ENCODE peak calls at places on chromosomes 4 and X, in nine cellular contexts. One of them, this sample, is unnamed.

GRCh38 chrX:151386838-151387459 is 10.1 kb upstream of the VMA21 start:
- DNase-seq in breast epithelium: no peak
- DNase-seq in colonic mucosa: no peak
- DNase-seq in tibial nerve: no peak
- DNase-seq in SJCRH30: peak
- DNase-seq in effector memory CD4-positive, alpha-beta T cell: no peak
- DNase-seq in kidney epithelial cell: no peak
- DNase-seq in psoas muscle: no peak
- DNase-seq in CD4-positive, alpha-beta memory T cell: no peak
- DNase-seq in this sample: no peak

GRCh38 chr4:110364911-110365520 is 110.9 kb upstream of the ENPEP start:
- DNase-seq in psoas muscle: no peak
- DNase-seq in effector memory CD4-positive, alpha-beta T cell: no peak
- DNase-seq in breast epithelium: no peak
- DNase-seq in CD4-positive, alpha-beta memory T cell: no peak
- DNase-seq in colonic mucosa: no peak
- DNase-seq in tibial nerve: no peak
- DNase-seq in SJCRH30: no peak
- DNase-seq in kidney epithelial cell: no peak
- DNase-seq in this sample: no peak

GRCh38 chr4:25662306-25662705 is 6.7 kb downstream of the SLC34A2 start:
- DNase-seq in colonic mucosa: no peak
- DNase-seq in kidney epithelial cell: no peak
- DNase-seq in SJCRH30: no peak
- DNase-seq in psoas muscle: no peak
- DNase-seq in breast epithelium: no peak
- DNase-seq in effector memory CD4-positive, alpha-beta T cell: no peak
- DNase-seq in CD4-positive, alpha-beta memory T cell: no peak
- DNase-seq in tibial nerve: no peak
- DNase-seq in this sample: no peak

GRCh38 chrX:51891821-51892551 is 1.4 kb upstream of the MAGED1 start:
- DNase-seq in CD4-positive, alpha-beta memory T cell: no peak
- DNase-seq in colonic mucosa: no peak
- DNase-seq in effector memory CD4-positive, alpha-beta T cell: no peak
- DNase-seq in kidney epithelial cell: no peak
- DNase-seq in breast epithelium: no peak
- DNase-seq in tibial nerve: peak
- DNase-seq in SJCRH30: peak
- DNase-seq in psoas muscle: peak
- DNase-seq in this sample: no peak

GRCh38 chrX:23782455-23782854 is 518 bp upstream of the SAT1 start:
- DNase-seq in breast epithelium: no peak
- DNase-seq in effector memory CD4-positive, alpha-beta T cell: no peak
- DNase-seq in psoas muscle: no peak
- DNase-seq in SJCRH30: no peak
- DNase-seq in colonic mucosa: no peak
- DNase-seq in kidney epithelial cell: no peak
- DNase-seq in tibial nerve: no peak
- DNase-seq in CD4-positive, alpha-beta memory T cell: no peak
- DNase-seq in this sample: peak

GRCh38 chrX:20409991-20410390 is 143.3 kb upstream of the RPS6KA3 start:
- DNase-seq in SJCRH30: no peak
- DNase-seq in tibial nerve: no peak
- DNase-seq in psoas muscle: no peak
- DNase-seq in CD4-positive, alpha-beta memory T cell: no peak
- DNase-seq in effector memory CD4-positive, alpha-beta T cell: no peak
- DNase-seq in breast epithelium: no peak
- DNase-seq in colonic mucosa: no peak
- DNase-seq in kidney epithelial cell: no peak
- DNase-seq in this sample: no peak

GRCh38 chr4:119589165-119589564 is 39.4 kb downstream of the PDE5A start:
- DNase-seq in CD4-positive, alpha-beta memory T cell: no peak
- DNase-seq in breast epithelium: no peak
- DNase-seq in colonic mucosa: no peak
- DNase-seq in SJCRH30: no peak
- DNase-seq in effector memory CD4-positive, alpha-beta T cell: no peak
- DNase-seq in psoas muscle: no peak
- DNase-seq in kidney epithelial cell: no peak
- DNase-seq in tibial nerve: no peak
- DNase-seq in this sample: no peak

GRCh38 chr4:76213415-76214268 is at the start of gene SCARB2:
- DNase-seq in SJCRH30: peak
- DNase-seq in colonic mucosa: peak
- DNase-seq in tibial nerve: peak
- DNase-seq in psoas muscle: peak
- DNase-seq in CD4-positive, alpha-beta memory T cell: peak
- DNase-seq in breast epithelium: peak
- DNase-seq in kidney epithelial cell: no peak
- DNase-seq in effector memory CD4-positive, alpha-beta T cell: peak
- DNase-seq in this sample: peak

GRCh38 chr4:37601527-37601926 is 84.6 kb downstream of the RELL1 start:
- DNase-seq in effector memory CD4-positive, alpha-beta T cell: no peak
- DNase-seq in CD4-positive, alpha-beta memory T cell: no peak
- DNase-seq in breast epithelium: no peak
- DNase-seq in tibial nerve: no peak
- DNase-seq in SJCRH30: no peak
- DNase-seq in colonic mucosa: peak
- DNase-seq in kidney epithelial cell: no peak
- DNase-seq in psoas muscle: no peak
- DNase-seq in this sample: peak

GRCh38 chr4:53573696-53574095 is 17.6 kb downstream of the LNX1 start:
- DNase-seq in psoas muscle: no peak
- DNase-seq in CD4-positive, alpha-beta memory T cell: no peak
- DNase-seq in kidney epithelial cell: no peak
- DNase-seq in SJCRH30: peak
- DNase-seq in tibial nerve: no peak
- DNase-seq in colonic mucosa: no peak
- DNase-seq in effector memory CD4-positive, alpha-beta T cell: no peak
- DNase-seq in breast epithelium: no peak
- DNase-seq in this sample: no peak

GRCh38 chr4:137510866-137511265 is 21.4 kb downstream of the PCDH18 start:
- DNase-seq in colonic mucosa: no peak
- DNase-seq in effector memory CD4-positive, alpha-beta T cell: no peak
- DNase-seq in breast epithelium: no peak
- DNase-seq in SJCRH30: peak
- DNase-seq in tibial nerve: no peak
- DNase-seq in psoas muscle: no peak
- DNase-seq in CD4-positive, alpha-beta memory T cell: no peak
- DNase-seq in kidney epithelial cell: peak
- DNase-seq in this sample: peak

GRCh38 chrX:119398974-119399771 is at the start of gene SLC25A43:
- DNase-seq in effector memory CD4-positive, alpha-beta T cell: peak
- DNase-seq in tibial nerve: peak
- DNase-seq in breast epithelium: no peak
- DNase-seq in SJCRH30: no peak
- DNase-seq in psoas muscle: peak
- DNase-seq in colonic mucosa: peak
- DNase-seq in kidney epithelial cell: no peak
- DNase-seq in CD4-positive, alpha-beta memory T cell: peak
- DNase-seq in this sample: peak

GRCh38 chrX:150680974-150681373 is 12.2 kb upstream of the MTMR1 start:
- DNase-seq in colonic mucosa: no peak
- DNase-seq in CD4-positive, alpha-beta memory T cell: no peak
- DNase-seq in effector memory CD4-positive, alpha-beta T cell: no peak
- DNase-seq in psoas muscle: no peak
- DNase-seq in breast epithelium: no peak
- DNase-seq in kidney epithelial cell: no peak
- DNase-seq in SJCRH30: peak
- DNase-seq in tibial nerve: no peak
- DNase-seq in this sample: peak

GRCh38 chr4:127965803-127966175 is 583 bp downstream of the ABHD18 start:
- DNase-seq in psoas muscle: peak
- DNase-seq in tibial nerve: no peak
- DNase-seq in SJCRH30: peak
- DNase-seq in colonic mucosa: peak
- DNase-seq in effector memory CD4-positive, alpha-beta T cell: peak
- DNase-seq in CD4-positive, alpha-beta memory T cell: peak
- DNase-seq in breast epithelium: no peak
- DNase-seq in kidney epithelial cell: peak
- DNase-seq in this sample: peak

GRCh38 chrX:76454456-76454927 is 27.0 kb downstream of the MAGEE1 start:
- DNase-seq in CD4-positive, alpha-beta memory T cell: peak
- DNase-seq in tibial nerve: no peak
- DNase-seq in kidney epithelial cell: no peak
- DNase-seq in colonic mucosa: no peak
- DNase-seq in SJCRH30: peak
- DNase-seq in breast epithelium: no peak
- DNase-seq in psoas muscle: no peak
- DNase-seq in effector memory CD4-positive, alpha-beta T cell: no peak
- DNase-seq in this sample: peak

GRCh38 chrX:114583646-114584433 is at the start of gene HTR2C:
- DNase-seq in psoas muscle: no peak
- DNase-seq in tibial nerve: no peak
- DNase-seq in breast epithelium: no peak
- DNase-seq in CD4-positive, alpha-beta memory T cell: no peak
- DNase-seq in colonic mucosa: no peak
- DNase-seq in SJCRH30: no peak
- DNase-seq in effector memory CD4-positive, alpha-beta T cell: no peak
- DNase-seq in kidney epithelial cell: no peak
- DNase-seq in this sample: no peak

GRCh38 chrX:114582264-114582632 is 1.6 kb upstream of the HTR2C start:
- DNase-seq in breast epithelium: no peak
- DNase-seq in colonic mucosa: no peak
- DNase-seq in kidney epithelial cell: no peak
- DNase-seq in CD4-positive, alpha-beta memory T cell: no peak
- DNase-seq in SJCRH30: no peak
- DNase-seq in effector memory CD4-positive, alpha-beta T cell: no peak
- DNase-seq in tibial nerve: no peak
- DNase-seq in psoas muscle: no peak
- DNase-seq in this sample: no peak

GRCh38 chrX:114582698-114583395 is 1.0 kb upstream of the HTR2C start:
- DNase-seq in colonic mucosa: no peak
- DNase-seq in breast epithelium: no peak
- DNase-seq in CD4-positive, alpha-beta memory T cell: no peak
- DNase-seq in tibial nerve: no peak
- DNase-seq in effector memory CD4-positive, alpha-beta T cell: no peak
- DNase-seq in psoas muscle: no peak
- DNase-seq in kidney epithelial cell: no peak
- DNase-seq in SJCRH30: no peak
- DNase-seq in this sample: no peak

GRCh38 chrX:114580336-114580735 is 3.5 kb upstream of the HTR2C start:
- DNase-seq in psoas muscle: no peak
- DNase-seq in colonic mucosa: no peak
- DNase-seq in SJCRH30: no peak
- DNase-seq in breast epithelium: no peak
- DNase-seq in CD4-positive, alpha-beta memory T cell: no peak
- DNase-seq in tibial nerve: no peak
- DNase-seq in kidney epithelial cell: no peak
- DNase-seq in effector memory CD4-positive, alpha-beta T cell: no peak
- DNase-seq in this sample: peak

DNA sequence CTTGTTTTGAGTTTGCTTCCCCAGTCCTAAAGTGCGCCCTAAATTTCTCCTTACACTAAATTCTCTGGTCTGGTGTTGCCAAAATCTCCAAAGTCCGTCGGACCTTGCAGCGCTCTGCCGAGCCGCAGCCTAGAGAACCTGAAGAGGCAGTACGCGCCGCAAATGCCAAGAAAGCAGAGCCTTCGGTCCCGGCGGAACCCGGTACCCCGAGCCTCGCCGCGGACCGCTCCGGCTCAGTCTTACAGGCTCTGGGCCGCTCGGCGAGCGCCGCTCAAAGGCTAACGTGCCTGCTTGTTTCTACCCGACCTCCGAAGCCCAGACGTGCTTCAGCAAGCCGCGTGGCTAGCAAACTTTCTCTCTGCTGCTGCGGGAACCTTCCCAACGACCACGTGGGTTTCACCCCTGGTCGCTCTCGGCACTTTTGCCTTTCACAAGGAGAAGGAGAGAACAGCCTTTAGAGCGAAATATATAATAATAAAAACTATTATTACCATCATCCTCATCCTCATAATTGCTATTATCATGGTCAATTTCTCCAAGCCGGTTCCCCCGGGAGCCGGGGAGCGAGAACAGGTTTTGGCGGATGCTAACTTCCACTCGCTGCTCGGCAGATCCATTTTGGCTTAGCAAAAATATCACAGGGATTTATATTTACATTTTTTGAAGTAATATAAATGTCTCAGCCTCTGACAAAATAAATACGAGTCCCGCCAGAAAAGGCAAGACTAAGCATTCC is 2.2 kb upstream of the HTR2C start:
- DNase-seq in breast epithelium: no peak
- DNase-seq in CD4-positive, alpha-beta memory T cell: no peak
- DNase-seq in tibial nerve: no peak
- DNase-seq in kidney epithelial cell: no peak
- DNase-seq in colonic mucosa: no peak
- DNase-seq in effector memory CD4-positive, alpha-beta T cell: no peak
- DNase-seq in SJCRH30: no peak
- DNase-seq in psoas muscle: no peak
- DNase-seq in this sample: no peak
- H3K4me3 ChIP-seq in breast epithelium: no peak
- H3K4me3 ChIP-seq in CD4-positive, alpha-beta memory T cell: no peak
- H3K4me3 ChIP-seq in tibial nerve: peak
- H3K4me3 ChIP-seq in kidney epithelial cell: no peak
- H3K4me3 ChIP-seq in colonic mucosa: no peak
- H3K4me3 ChIP-seq in effector memory CD4-positive, alpha-beta T cell: no peak
- H3K4me3 ChIP-seq in SJCRH30: no peak
- H3K4me3 ChIP-seq in psoas muscle: no peak
- H3K4me3 ChIP-seq in this sample: no peak

GRCh38 chrX:153597351-153597750 is 1.6 kb downstream of the CCNQ start:
- DNase-seq in psoas muscle: no peak
- DNase-seq in colonic mucosa: no peak
- DNase-seq in CD4-positive, alpha-beta memory T cell: no peak
- DNase-seq in effector memory CD4-positive, alpha-beta T cell: no peak
- DNase-seq in breast epithelium: no peak
- DNase-seq in tibial nerve: no peak
- DNase-seq in kidney epithelial cell: no peak
- DNase-seq in SJCRH30: no peak
- DNase-seq in this sample: no peak
- H3K4me3 ChIP-seq in psoas muscle: peak
- H3K4me3 ChIP-seq in colonic mucosa: no peak
- H3K4me3 ChIP-seq in CD4-positive, alpha-beta memory T cell: peak
- H3K4me3 ChIP-seq in effector memory CD4-positive, alpha-beta T cell: peak
- H3K4me3 ChIP-seq in breast epithelium: no peak
- H3K4me3 ChIP-seq in tibial nerve: no peak
- H3K4me3 ChIP-seq in kidney epithelial cell: no peak
- H3K4me3 ChIP-seq in SJCRH30: no peak
- H3K4me3 ChIP-seq in this sample: peak

GRCh38 chr4:7911044-7911578 is 28.6 kb downstream of the AFAP1 start:
- DNase-seq in SJCRH30: peak
- DNase-seq in CD4-positive, alpha-beta memory T cell: no peak
- DNase-seq in tibial nerve: no peak
- DNase-seq in kidney epithelial cell: no peak
- DNase-seq in effector memory CD4-positive, alpha-beta T cell: no peak
- DNase-seq in psoas muscle: peak
- DNase-seq in breast epithelium: no peak
- DNase-seq in colonic mucosa: peak
- DNase-seq in this sample: no peak
- H3K4me3 ChIP-seq in SJCRH30: peak
- H3K4me3 ChIP-seq in CD4-positive, alpha-beta memory T cell: no peak
- H3K4me3 ChIP-seq in tibial nerve: peak
- H3K4me3 ChIP-seq in kidney epithelial cell: no peak
- H3K4me3 ChIP-seq in effector memory CD4-positive, alpha-beta T cell: no peak
- H3K4me3 ChIP-seq in psoas muscle: no peak
- H3K4me3 ChIP-seq in breast epithelium: no peak
- H3K4me3 ChIP-seq in colonic mucosa: no peak
- H3K4me3 ChIP-seq in this sample: no peak

DNA sequence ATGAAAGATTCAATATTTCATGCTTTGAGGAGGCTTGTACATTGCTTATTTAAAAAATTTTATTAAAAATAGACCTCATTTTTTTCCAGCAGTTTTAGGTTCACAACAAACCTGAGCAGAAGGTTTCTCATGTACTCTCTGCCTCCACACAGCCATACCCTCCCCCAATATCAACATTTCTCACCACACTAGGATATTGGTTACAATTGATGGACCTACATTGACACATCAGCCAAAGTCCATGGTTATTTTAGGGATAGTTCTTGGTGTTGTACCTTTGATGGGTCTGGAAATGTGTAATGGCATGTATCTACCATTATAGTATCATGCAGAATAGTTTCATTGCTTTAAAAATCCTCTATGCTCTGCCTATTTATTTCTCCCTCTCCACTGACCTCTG is 611.0 kb downstream of the KCTD8 start:
- DNase-seq in effector memory CD4-positive, alpha-beta T cell: no peak
- DNase-seq in SJCRH30: no peak
- DNase-seq in CD4-positive, alpha-beta memory T cell: no peak
- DNase-seq in kidney epithelial cell: no peak
- DNase-seq in colonic mucosa: no peak
- DNase-seq in psoas muscle: no peak
- DNase-seq in tibial nerve: no peak
- DNase-seq in breast epithelium: no peak
- DNase-seq in this sample: no peak
- H3K4me3 ChIP-seq in effector memory CD4-positive, alpha-beta T cell: no peak
- H3K4me3 ChIP-seq in SJCRH30: no peak
- H3K4me3 ChIP-seq in CD4-positive, alpha-beta memory T cell: no peak
- H3K4me3 ChIP-seq in kidney epithelial cell: no peak
- H3K4me3 ChIP-seq in colonic mucosa: no peak
- H3K4me3 ChIP-seq in psoas muscle: no peak
- H3K4me3 ChIP-seq in tibial nerve: no peak
- H3K4me3 ChIP-seq in breast epithelium: no peak
- H3K4me3 ChIP-seq in this sample: no peak